ENCODE peak calls at places on chromosomes 13 and 19, in five cellular contexts. J is T-cell, S is hepatic stellate cell, P is gastrocnemius medialis, X is pons. A is an unnamed sample.

GRCh38 chr13:27403252-27403678 is 21.2 kb upstream of the GTF3A start:
- DNase-seq in S (peak), X (no peak), J (no peak), P (no peak), A (no peak)

GRCh38 chr13:93398167-93398566 is 171.6 kb downstream of the GPC6 start:
- DNase-seq in P (no peak), J (no peak), S (no peak), X (no peak), A (no peak)

GRCh38 chr13:35699181-35699580 is 222.7 kb upstream of the MAB21L1 start:
- DNase-seq in S (peak), P (no peak), X (no peak), J (no peak), A (peak)

GRCh38 chr13:104833221-104833620 is 1702.2 kb downstream of the EFNB2 start:
- DNase-seq in X (no peak), J (no peak), P (no peak), S (no peak), A (no peak)

GRCh38 chr19:32692727-32693061 is 1.1 kb downstream of the NUDT19 start:
- DNase-seq in J (no peak), P (no peak), X (no peak), S (no peak), A (no peak)

GRCh38 chr19:53157601-53158000 is 1.3 kb downstream of the ZNF347 start:
- DNase-seq in J (no peak), S (no peak), P (no peak), X (no peak), A (no peak)

GRCh38 chr13:33547035-33547434 is 261.5 kb upstream of the STARD13 start:
- DNase-seq in P (no peak), S (no peak), J (no peak), X (no peak), A (no peak)

GRCh38 chr19:54952591-54953344 is 5.4 kb upstream of the NLRP7 start:
- DNase-seq in X (no peak), S (no peak), J (no peak), P (no peak), A (no peak)

GRCh38 chr19:47230122-47230920 is 678 bp downstream of the BBC3 start:
- DNase-seq in J (peak), S (peak), P (peak), X (no peak), A (peak)

GRCh38 chr13:43257765-43258164 is 234.4 kb downstream of the DNAJC15 start:
- DNase-seq in X (no peak), J (no peak), S (no peak), P (no peak), A (no peak)

GRCh38 chr13:51333826-51334225 is 5.7 kb upstream of the SERPINE3 start:
- DNase-seq in X (no peak), P (no peak), J (no peak), S (no peak), A (no peak)

GRCh38 chr19:1523412-1524205 is at the start of gene PLK5:
- DNase-seq in S (no peak), P (no peak), J (no peak), X (no peak), A (no peak)

GRCh38 chr13:35855531-35856019 is 275.6 kb downstream of the DCLK1 start:
- DNase-seq in X (no peak), P (no peak), S (no peak), J (no peak), A (no peak)

GRCh38 chr13:38173403-38173802 is 176.2 kb upstream of the UFM1 start:
- DNase-seq in J (no peak), S (no peak), X (no peak), P (no peak), A (no peak)

GRCh38 chr19:52189745-52190678 is at the start of gene PPP2R1A:
- DNase-seq in J (peak), P (peak), S (peak), X (peak), A (peak)

GRCh38 chr19:3808420-3809143 is 22.4 kb upstream of the MATK start:
- DNase-seq in P (no peak), J (no peak), S (no peak), X (no peak), A (no peak)

GRCh38 chr13:84962849-84963248 is 836.4 kb downstream of the SLITRK6 start:
- DNase-seq in S (no peak), P (no peak), X (no peak), J (no peak), A (no peak)

GRCh38 chr13:60620611-60621395 is 223.8 kb downstream of the TDRD3 start:
- DNase-seq in S (no peak), J (no peak), X (no peak), P (no peak), A (no peak)

GRCh38 chr13:77833331-77833863 is 85.2 kb downstream of the EDNRB start:
- DNase-seq in P (peak), S (no peak), J (no peak), X (peak), A (no peak)

GRCh38 chr19:19425170-19425875 is 19.8 kb downstream of the GATAD2A start:
- DNase-seq in J (no peak), P (no peak), X (no peak), S (no peak), A (no peak)

GRCh38 chr13:32545083-32545482 is 6.5 kb upstream of the N4BP2L2 start:
- DNase-seq in J (no peak), P (no peak), S (no peak), X (no peak), A (no peak)

A was measured in cardiac septum.